ENCODE peak calls at places on chromosome 6, in eight cellular contexts. One of them, this sample, is unnamed.

GRCh38 chr6:72425003-72425681 is 196.7 kb upstream of the KCNQ5 start:
- DNase-seq in progenitor cell of endocrine pancreas: no peak
- DNase-seq in substantia nigra: no peak
- DNase-seq in NCI-H1092: no peak
- DNase-seq in RPMI7951: no peak
- DNase-seq in pancreas: no peak
- DNase-seq in nephron progenitor cell: no peak
- DNase-seq in non-pigmented ciliary epithelial cell: peak; percentile 85
- DNase-seq in this sample: no peak

GRCh38 chr6:3850451-3851203 is 1.5 kb downstream of the FAM50B start:
- DNase-seq in NCI-H1092: no peak
- DNase-seq in RPMI7951: no peak
- DNase-seq in nephron progenitor cell: no peak
- DNase-seq in non-pigmented ciliary epithelial cell: no peak
- DNase-seq in progenitor cell of endocrine pancreas: no peak
- DNase-seq in pancreas: no peak
- DNase-seq in substantia nigra: no peak
- DNase-seq in this sample: no peak

GRCh38 chr6:115554060-115554459 is 506.6 kb downstream of the FRK start:
- DNase-seq in NCI-H1092: no peak
- DNase-seq in substantia nigra: no peak
- DNase-seq in nephron progenitor cell: no peak
- DNase-seq in non-pigmented ciliary epithelial cell: no peak
- DNase-seq in progenitor cell of endocrine pancreas: no peak
- DNase-seq in pancreas: no peak
- DNase-seq in RPMI7951: no peak
- DNase-seq in this sample: no peak

GRCh38 chr6:39933669-39934059 is 598 bp downstream of the MOCS1 start:
- DNase-seq in RPMI7951: no peak
- DNase-seq in NCI-H1092: no peak
- DNase-seq in substantia nigra: no peak
- DNase-seq in non-pigmented ciliary epithelial cell: no peak
- DNase-seq in progenitor cell of endocrine pancreas: no peak
- DNase-seq in pancreas: no peak
- DNase-seq in nephron progenitor cell: no peak
- DNase-seq in this sample: no peak

GRCh38 chr6:11585426-11586016 is 48.0 kb downstream of the TMEM170B start:
- DNase-seq in nephron progenitor cell: no peak
- DNase-seq in RPMI7951: peak; percentile 57
- DNase-seq in non-pigmented ciliary epithelial cell: no peak
- DNase-seq in progenitor cell of endocrine pancreas: no peak
- DNase-seq in substantia nigra: no peak
- DNase-seq in pancreas: no peak
- DNase-seq in NCI-H1092: no peak
- DNase-seq in this sample: no peak

GRCh38 chr6:38370653-38371311 is 268.9 kb downstream of the BTBD9 start:
- DNase-seq in nephron progenitor cell: peak; percentile 6
- DNase-seq in substantia nigra: no peak
- DNase-seq in RPMI7951: no peak
- DNase-seq in NCI-H1092: no peak
- DNase-seq in progenitor cell of endocrine pancreas: no peak
- DNase-seq in pancreas: no peak
- DNase-seq in non-pigmented ciliary epithelial cell: no peak
- DNase-seq in this sample: no peak

GRCh38 chr6:92446052-92446451 is 973.3 kb downstream of the EPHA7 start:
- DNase-seq in substantia nigra: no peak
- DNase-seq in non-pigmented ciliary epithelial cell: no peak
- DNase-seq in NCI-H1092: no peak
- DNase-seq in pancreas: no peak
- DNase-seq in RPMI7951: no peak
- DNase-seq in nephron progenitor cell: no peak
- DNase-seq in progenitor cell of endocrine pancreas: no peak
- DNase-seq in this sample: no peak

GRCh38 chr6:134352786-134353480 is 35.0 kb upstream of the SGK1 start:
- DNase-seq in RPMI7951: peak; percentile 78
- DNase-seq in pancreas: no peak
- DNase-seq in NCI-H1092: no peak
- DNase-seq in nephron progenitor cell: no peak
- DNase-seq in progenitor cell of endocrine pancreas: no peak
- DNase-seq in substantia nigra: no peak
- DNase-seq in non-pigmented ciliary epithelial cell: peak; percentile 70
- DNase-seq in this sample: no peak

GRCh38 chr6:141105481-141105880 is 1027.2 kb upstream of the GJE1 start:
- DNase-seq in substantia nigra: no peak
- DNase-seq in non-pigmented ciliary epithelial cell: peak; percentile 82
- DNase-seq in pancreas: no peak
- DNase-seq in NCI-H1092: no peak
- DNase-seq in RPMI7951: peak; percentile 76
- DNase-seq in nephron progenitor cell: peak; percentile 21
- DNase-seq in progenitor cell of endocrine pancreas: no peak
- DNase-seq in this sample: no peak

GRCh38 chr6:161374971-161375873 is 101.4 kb upstream of the AGPAT4 start:
- DNase-seq in progenitor cell of endocrine pancreas: no peak
- DNase-seq in NCI-H1092: peak; percentile 68
- DNase-seq in non-pigmented ciliary epithelial cell: no peak
- DNase-seq in nephron progenitor cell: peak; percentile 23
- DNase-seq in RPMI7951: peak; percentile 84
- DNase-seq in pancreas: peak; percentile 40
- DNase-seq in substantia nigra: peak; percentile 41
- DNase-seq in this sample: no peak

GRCh38 chr6:17167327-17167979 is 65.6 kb downstream of the STMND1 start:
- DNase-seq in substantia nigra: peak; percentile 2
- DNase-seq in NCI-H1092: no peak
- DNase-seq in non-pigmented ciliary epithelial cell: no peak
- DNase-seq in pancreas: peak; percentile 49
- DNase-seq in progenitor cell of endocrine pancreas: peak; percentile 30
- DNase-seq in nephron progenitor cell: peak; percentile 43
- DNase-seq in RPMI7951: peak; percentile 72
- DNase-seq in this sample: no peak

GRCh38 chr6:31068738-31069340 is 43.5 kb downstream of the C6orf15 start:
- DNase-seq in RPMI7951: peak; percentile 82
- DNase-seq in non-pigmented ciliary epithelial cell: no peak
- DNase-seq in progenitor cell of endocrine pancreas: peak; percentile 60
- DNase-seq in substantia nigra: peak; percentile 78
- DNase-seq in nephron progenitor cell: peak; percentile 79
- DNase-seq in pancreas: peak; percentile 69
- DNase-seq in NCI-H1092: peak; percentile 33
- DNase-seq in this sample: peak; percentile 71

GRCh38 chr6:53928641-53929339 is 134.0 kb downstream of the LRRC1 start:
- DNase-seq in non-pigmented ciliary epithelial cell: no peak
- DNase-seq in substantia nigra: no peak
- DNase-seq in RPMI7951: no peak
- DNase-seq in NCI-H1092: no peak
- DNase-seq in pancreas: no peak
- DNase-seq in progenitor cell of endocrine pancreas: no peak
- DNase-seq in nephron progenitor cell: no peak
- DNase-seq in this sample: no peak

GRCh38 chr6:37399131-37399530 is 33.9 kb upstream of the CMTR1 start:
- DNase-seq in substantia nigra: no peak
- DNase-seq in NCI-H1092: no peak
- DNase-seq in RPMI7951: no peak
- DNase-seq in nephron progenitor cell: no peak
- DNase-seq in pancreas: no peak
- DNase-seq in non-pigmented ciliary epithelial cell: no peak
- DNase-seq in progenitor cell of endocrine pancreas: no peak
- DNase-seq in this sample: no peak

GRCh38 chr6:5746392-5747140 is 260.2 kb downstream of the NRN1 start:
- DNase-seq in nephron progenitor cell: peak; percentile 23
- DNase-seq in pancreas: no peak
- DNase-seq in RPMI7951: no peak
- DNase-seq in non-pigmented ciliary epithelial cell: no peak
- DNase-seq in substantia nigra: no peak
- DNase-seq in progenitor cell of endocrine pancreas: no peak
- DNase-seq in NCI-H1092: no peak
- DNase-seq in this sample: no peak

GRCh38 chr6:37473364-37474095 is 26.2 kb downstream of the CCDC167 start:
- DNase-seq in progenitor cell of endocrine pancreas: no peak
- DNase-seq in RPMI7951: peak; percentile 91
- DNase-seq in NCI-H1092: no peak
- DNase-seq in pancreas: no peak
- DNase-seq in nephron progenitor cell: no peak
- DNase-seq in non-pigmented ciliary epithelial cell: no peak
- DNase-seq in substantia nigra: no peak
- DNase-seq in this sample: no peak

GRCh38 chr6:7617954-7618764 is 28.2 kb downstream of the SNRNP48 start:
- DNase-seq in nephron progenitor cell: no peak
- DNase-seq in pancreas: no peak
- DNase-seq in RPMI7951: peak; percentile 93
- DNase-seq in non-pigmented ciliary epithelial cell: no peak
- DNase-seq in progenitor cell of endocrine pancreas: no peak
- DNase-seq in NCI-H1092: no peak
- DNase-seq in substantia nigra: no peak
- DNase-seq in this sample: no peak

GRCh38 chr6:111711476-111711875 is 105.8 kb upstream of the TRAF3IP2 start:
- DNase-seq in non-pigmented ciliary epithelial cell: no peak
- DNase-seq in RPMI7951: no peak
- DNase-seq in progenitor cell of endocrine pancreas: no peak
- DNase-seq in substantia nigra: peak; percentile 41
- DNase-seq in pancreas: no peak
- DNase-seq in nephron progenitor cell: peak; percentile 27
- DNase-seq in NCI-H1092: peak; percentile 64
- DNase-seq in this sample: no peak

This sample was measured in anterior cingulate cortex.